ENCODE peak calls at places on chromosomes 6 and 20, in seven cellular contexts. One of them, this sample, is unnamed.

GRCh38 chr6:28767691-28768090 is 156.1 kb downstream of the TRIM27 start:
- DNase-seq in endothelial cell: no peak
- DNase-seq in activated B cell treated with CpG ODN at 0.5 μM for 24 hours: no peak
- DNase-seq in D721Med: no peak
- DNase-seq in choroid plexus epithelial cell: no peak
- DNase-seq in HFF-Myc: no peak
- DNase-seq in PC-3: no peak
- DNase-seq in this sample: no peak

GRCh38 chr6:78523622-78524021 is 343.7 kb upstream of the IRAK1BP1 start:
- DNase-seq in endothelial cell: no peak
- DNase-seq in activated B cell treated with CpG ODN at 0.5 μM for 24 hours: no peak
- DNase-seq in D721Med: no peak
- DNase-seq in choroid plexus epithelial cell: no peak
- DNase-seq in HFF-Myc: no peak
- DNase-seq in PC-3: peak
- DNase-seq in this sample: no peak

GRCh38 chr20:44733341-44734069 is 12.2 kb upstream of the KCNK15 start:
- DNase-seq in endothelial cell: peak
- DNase-seq in activated B cell treated with CpG ODN at 0.5 μM for 24 hours: peak
- DNase-seq in D721Med: no peak
- DNase-seq in choroid plexus epithelial cell: peak
- DNase-seq in HFF-Myc: no peak
- DNase-seq in PC-3: peak
- DNase-seq in this sample: peak

GRCh38 chr20:8385247-8385646 is 253.2 kb downstream of the PLCB1 start:
- DNase-seq in endothelial cell: no peak
- DNase-seq in activated B cell treated with CpG ODN at 0.5 μM for 24 hours: no peak
- DNase-seq in D721Med: no peak
- DNase-seq in choroid plexus epithelial cell: peak
- DNase-seq in HFF-Myc: no peak
- DNase-seq in PC-3: no peak
- DNase-seq in this sample: no peak

GRCh38 chr6:29705389-29706231 is 17.6 kb upstream of the HLA-F start:
- DNase-seq in endothelial cell: peak
- DNase-seq in activated B cell treated with CpG ODN at 0.5 μM for 24 hours: no peak
- DNase-seq in D721Med: no peak
- DNase-seq in choroid plexus epithelial cell: peak
- DNase-seq in HFF-Myc: no peak
- DNase-seq in PC-3: peak
- DNase-seq in this sample: no peak

GRCh38 chr6:161029195-161029809 is 37.7 kb downstream of the MAP3K4 start:
- DNase-seq in endothelial cell: no peak
- DNase-seq in activated B cell treated with CpG ODN at 0.5 μM for 24 hours: no peak
- DNase-seq in D721Med: no peak
- DNase-seq in choroid plexus epithelial cell: peak
- DNase-seq in HFF-Myc: peak
- DNase-seq in PC-3: no peak
- DNase-seq in this sample: no peak

GRCh38 chr20:47453167-47453782 is 48.4 kb upstream of the NCOA3 start:
- DNase-seq in endothelial cell: no peak
- DNase-seq in activated B cell treated with CpG ODN at 0.5 μM for 24 hours: no peak
- DNase-seq in D721Med: no peak
- DNase-seq in choroid plexus epithelial cell: peak
- DNase-seq in HFF-Myc: peak
- DNase-seq in PC-3: peak
- DNase-seq in this sample: no peak

GRCh38 chr6:35694462-35694861 is 5.7 kb upstream of the FKBP5 start:
- DNase-seq in endothelial cell: no peak
- DNase-seq in activated B cell treated with CpG ODN at 0.5 μM for 24 hours: no peak
- DNase-seq in D721Med: no peak
- DNase-seq in choroid plexus epithelial cell: peak
- DNase-seq in HFF-Myc: no peak
- DNase-seq in PC-3: peak
- DNase-seq in this sample: no peak

GRCh38 chr20:47642118-47642517 is 140.4 kb downstream of the NCOA3 start:
- DNase-seq in endothelial cell: no peak
- DNase-seq in activated B cell treated with CpG ODN at 0.5 μM for 24 hours: no peak
- DNase-seq in D721Med: no peak
- DNase-seq in choroid plexus epithelial cell: no peak
- DNase-seq in HFF-Myc: no peak
- DNase-seq in PC-3: no peak
- DNase-seq in this sample: no peak

GRCh38 chr20:3777726-3778629 is 3.3 kb downstream of the SPEF1 start:
- DNase-seq in endothelial cell: peak
- DNase-seq in activated B cell treated with CpG ODN at 0.5 μM for 24 hours: peak
- DNase-seq in D721Med: no peak
- DNase-seq in choroid plexus epithelial cell: peak
- DNase-seq in HFF-Myc: no peak
- DNase-seq in PC-3: peak
- DNase-seq in this sample: no peak

GRCh38 chr6:30882764-30883475 is 1.4 kb upstream of the DDR1 start:
- DNase-seq in endothelial cell: no peak
- DNase-seq in activated B cell treated with CpG ODN at 0.5 μM for 24 hours: peak
- DNase-seq in D721Med: no peak
- DNase-seq in choroid plexus epithelial cell: no peak
- DNase-seq in HFF-Myc: no peak
- DNase-seq in PC-3: peak
- DNase-seq in this sample: no peak

GRCh38 chr6:136791296-136792065 is 796 bp downstream of the MAP3K5 start:
- DNase-seq in endothelial cell: peak
- DNase-seq in activated B cell treated with CpG ODN at 0.5 μM for 24 hours: peak
- DNase-seq in D721Med: no peak
- DNase-seq in choroid plexus epithelial cell: peak
- DNase-seq in HFF-Myc: no peak
- DNase-seq in PC-3: peak
- DNase-seq in this sample: peak

GRCh38 chr6:136526196-136526930 is 23.9 kb downstream of the MAP7 start:
- DNase-seq in endothelial cell: peak
- DNase-seq in activated B cell treated with CpG ODN at 0.5 μM for 24 hours: no peak
- DNase-seq in D721Med: no peak
- DNase-seq in choroid plexus epithelial cell: peak
- DNase-seq in HFF-Myc: no peak
- DNase-seq in PC-3: no peak
- DNase-seq in this sample: no peak

GRCh38 chr20:33945391-33946079 is 48.2 kb upstream of the RALY start:
- DNase-seq in endothelial cell: no peak
- DNase-seq in activated B cell treated with CpG ODN at 0.5 μM for 24 hours: no peak
- DNase-seq in D721Med: no peak
- DNase-seq in choroid plexus epithelial cell: peak
- DNase-seq in HFF-Myc: no peak
- DNase-seq in PC-3: peak
- DNase-seq in this sample: no peak

GRCh38 chr20:49039854-49040253 is 6.3 kb upstream of the CSE1L start:
- DNase-seq in endothelial cell: no peak
- DNase-seq in activated B cell treated with CpG ODN at 0.5 μM for 24 hours: no peak
- DNase-seq in D721Med: no peak
- DNase-seq in choroid plexus epithelial cell: no peak
- DNase-seq in HFF-Myc: no peak
- DNase-seq in PC-3: no peak
- DNase-seq in this sample: no peak

GRCh38 chr6:108966855-108967755 is 118.9 kb downstream of the ARMC2 start:
- DNase-seq in endothelial cell: no peak
- DNase-seq in activated B cell treated with CpG ODN at 0.5 μM for 24 hours: no peak
- DNase-seq in D721Med: no peak
- DNase-seq in choroid plexus epithelial cell: peak
- DNase-seq in HFF-Myc: no peak
- DNase-seq in PC-3: peak
- DNase-seq in this sample: peak

GRCh38 chr20:4633780-4634179 is 87.9 kb upstream of the PRND start:
- DNase-seq in endothelial cell: no peak
- DNase-seq in activated B cell treated with CpG ODN at 0.5 μM for 24 hours: no peak
- DNase-seq in D721Med: no peak
- DNase-seq in choroid plexus epithelial cell: peak
- DNase-seq in HFF-Myc: peak
- DNase-seq in PC-3: peak
- DNase-seq in this sample: no peak

GRCh38 chr6:108710560-108710959 is 137.7 kb upstream of the ARMC2 start:
- DNase-seq in endothelial cell: no peak
- DNase-seq in activated B cell treated with CpG ODN at 0.5 μM for 24 hours: no peak
- DNase-seq in D721Med: no peak
- DNase-seq in choroid plexus epithelial cell: no peak
- DNase-seq in HFF-Myc: no peak
- DNase-seq in PC-3: no peak
- DNase-seq in this sample: no peak

GRCh38 chr6:34459899-34460593 is 5.8 kb upstream of the PACSIN1 start:
- DNase-seq in endothelial cell: peak
- DNase-seq in activated B cell treated with CpG ODN at 0.5 μM for 24 hours: no peak
- DNase-seq in D721Med: no peak
- DNase-seq in choroid plexus epithelial cell: peak
- DNase-seq in HFF-Myc: no peak
- DNase-seq in PC-3: peak
- DNase-seq in this sample: peak

GRCh38 chr6:46772038-46772437 is 21.2 kb upstream of the MEP1A start:
- DNase-seq in endothelial cell: no peak
- DNase-seq in activated B cell treated with CpG ODN at 0.5 μM for 24 hours: no peak
- DNase-seq in D721Med: no peak
- DNase-seq in choroid plexus epithelial cell: no peak
- DNase-seq in HFF-Myc: no peak
- DNase-seq in PC-3: no peak
- DNase-seq in this sample: no peak

GRCh38 chr20:59565768-59566461 is 38.4 kb upstream of the PHACTR3 start:
- DNase-seq in endothelial cell: no peak
- DNase-seq in activated B cell treated with CpG ODN at 0.5 μM for 24 hours: no peak
- DNase-seq in D721Med: no peak
- DNase-seq in choroid plexus epithelial cell: no peak
- DNase-seq in HFF-Myc: no peak
- DNase-seq in PC-3: no peak
- DNase-seq in this sample: no peak

GRCh38 chr6:158121335-158121734 is 46.7 kb downstream of the SERAC1 start:
- DNase-seq in endothelial cell: no peak
- DNase-seq in activated B cell treated with CpG ODN at 0.5 μM for 24 hours: no peak
- DNase-seq in D721Med: no peak
- DNase-seq in choroid plexus epithelial cell: no peak
- DNase-seq in HFF-Myc: no peak
- DNase-seq in PC-3: no peak
- DNase-seq in this sample: no peak

GRCh38 chr6:52595796-52596130 is 18.9 kb upstream of the TRAM2 start:
- DNase-seq in endothelial cell: no peak
- DNase-seq in activated B cell treated with CpG ODN at 0.5 μM for 24 hours: no peak
- DNase-seq in D721Med: no peak
- DNase-seq in choroid plexus epithelial cell: no peak
- DNase-seq in HFF-Myc: no peak
- DNase-seq in PC-3: no peak
- DNase-seq in this sample: no peak

GRCh38 chr6:170208171-170208601 is 82.7 kb downstream of the DLL1 start:
- DNase-seq in endothelial cell: peak
- DNase-seq in activated B cell treated with CpG ODN at 0.5 μM for 24 hours: no peak
- DNase-seq in D721Med: no peak
- DNase-seq in choroid plexus epithelial cell: no peak
- DNase-seq in HFF-Myc: no peak
- DNase-seq in PC-3: no peak
- DNase-seq in this sample: no peak

GRCh38 chr6:168111911-168112310 is 32.9 kb upstream of the FRMD1 start:
- DNase-seq in endothelial cell: no peak
- DNase-seq in activated B cell treated with CpG ODN at 0.5 μM for 24 hours: no peak
- DNase-seq in D721Med: no peak
- DNase-seq in choroid plexus epithelial cell: no peak
- DNase-seq in HFF-Myc: no peak
- DNase-seq in PC-3: no peak
- DNase-seq in this sample: no peak
- TF ChIP-seq CTCF in endothelial cell: no peak
- TF ChIP-seq CTCF in activated B cell treated with CpG ODN at 0.5 μM for 24 hours: no peak
- TF ChIP-seq CTCF in D721Med: no peak
- TF ChIP-seq CTCF in choroid plexus epithelial cell: no peak
- TF ChIP-seq CTCF in HFF-Myc: no peak
- TF ChIP-seq CTCF in PC-3: no peak
- TF ChIP-seq CTCF in this sample: no peak

GRCh38 chr6:64630901-64631300 is 995.3 kb downstream of the PHF3 start:
- DNase-seq in endothelial cell: no peak
- DNase-seq in activated B cell treated with CpG ODN at 0.5 μM for 24 hours: no peak
- DNase-seq in D721Med: no peak
- DNase-seq in choroid plexus epithelial cell: no peak
- DNase-seq in HFF-Myc: no peak
- DNase-seq in PC-3: no peak
- DNase-seq in this sample: no peak
- TF ChIP-seq CTCF in endothelial cell: no peak
- TF ChIP-seq CTCF in activated B cell treated with CpG ODN at 0.5 μM for 24 hours: no peak
- TF ChIP-seq CTCF in D721Med: no peak
- TF ChIP-seq CTCF in choroid plexus epithelial cell: no peak
- TF ChIP-seq CTCF in HFF-Myc: no peak
- TF ChIP-seq CTCF in PC-3: no peak
- TF ChIP-seq CTCF in this sample: no peak

DNA sequence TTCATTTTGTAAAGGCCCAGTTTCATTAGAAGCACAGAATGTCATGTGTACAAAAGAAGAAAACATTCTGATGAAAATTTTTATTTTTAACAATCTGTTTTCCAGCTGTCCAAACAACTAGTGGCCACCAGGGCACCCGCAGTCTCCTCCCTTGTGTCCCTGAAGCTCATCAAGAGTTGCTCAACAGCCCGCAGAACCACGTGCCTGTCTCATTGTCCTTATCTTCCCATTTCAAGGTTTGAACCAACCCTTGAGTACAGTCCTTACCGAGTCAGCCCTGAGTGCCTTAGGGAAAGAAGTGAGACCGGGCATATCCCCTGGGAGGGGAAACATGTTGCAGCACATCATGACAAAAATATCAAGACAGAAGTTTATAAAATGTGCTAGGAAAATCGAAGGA is 15.9 kb upstream of the ZNF133 start:
- DNase-seq in endothelial cell: no peak
- DNase-seq in activated B cell treated with CpG ODN at 0.5 μM for 24 hours: no peak
- DNase-seq in D721Med: no peak
- DNase-seq in choroid plexus epithelial cell: peak
- DNase-seq in HFF-Myc: peak
- DNase-seq in PC-3: peak
- DNase-seq in this sample: no peak
- TF ChIP-seq CTCF in endothelial cell: no peak
- TF ChIP-seq CTCF in activated B cell treated with CpG ODN at 0.5 μM for 24 hours: no peak
- TF ChIP-seq CTCF in D721Med: no peak
- TF ChIP-seq CTCF in choroid plexus epithelial cell: peak
- TF ChIP-seq CTCF in HFF-Myc: peak
- TF ChIP-seq CTCF in PC-3: peak
- TF ChIP-seq CTCF in this sample: no peak

GRCh38 chr20:19889011-19889953 is 127.9 kb upstream of the NAA20 start:
- DNase-seq in endothelial cell: peak
- DNase-seq in activated B cell treated with CpG ODN at 0.5 μM for 24 hours: no peak
- DNase-seq in D721Med: no peak
- DNase-seq in choroid plexus epithelial cell: peak
- DNase-seq in HFF-Myc: peak
- DNase-seq in PC-3: peak
- DNase-seq in this sample: no peak
- TF ChIP-seq CTCF in endothelial cell: no peak
- TF ChIP-seq CTCF in activated B cell treated with CpG ODN at 0.5 μM for 24 hours: no peak
- TF ChIP-seq CTCF in D721Med: no peak
- TF ChIP-seq CTCF in choroid plexus epithelial cell: no peak
- TF ChIP-seq CTCF in HFF-Myc: no peak
- TF ChIP-seq CTCF in PC-3: no peak
- TF ChIP-seq CTCF in this sample: no peak

DNA sequence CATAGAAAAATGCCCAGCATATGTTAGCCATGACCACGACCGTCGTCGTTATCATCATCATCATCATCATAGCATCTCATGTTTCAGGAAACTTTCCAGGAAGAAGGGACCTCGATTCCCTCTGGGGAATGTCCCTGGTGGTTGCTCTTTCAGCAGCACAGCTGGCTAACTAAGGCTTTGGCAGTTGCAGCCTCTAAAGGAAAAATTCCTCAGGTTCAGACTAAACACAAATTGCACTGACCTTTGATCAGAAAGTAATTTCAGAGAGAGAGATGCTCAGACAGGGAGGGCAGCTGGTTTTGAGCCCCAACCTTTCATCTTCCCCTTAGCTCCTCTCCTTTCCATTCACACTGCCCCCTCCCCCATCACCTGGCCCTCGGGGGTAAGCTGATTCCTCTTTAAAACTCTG is 5.6 kb upstream of the CFB start:
- DNase-seq in endothelial cell: no peak
- DNase-seq in activated B cell treated with CpG ODN at 0.5 μM for 24 hours: no peak
- DNase-seq in D721Med: no peak
- DNase-seq in choroid plexus epithelial cell: peak
- DNase-seq in HFF-Myc: peak
- DNase-seq in PC-3: peak
- DNase-seq in this sample: no peak
- TF ChIP-seq CTCF in endothelial cell: no peak
- TF ChIP-seq CTCF in activated B cell treated with CpG ODN at 0.5 μM for 24 hours: no peak
- TF ChIP-seq CTCF in D721Med: no peak
- TF ChIP-seq CTCF in choroid plexus epithelial cell: peak
- TF ChIP-seq CTCF in HFF-Myc: peak
- TF ChIP-seq CTCF in PC-3: no peak
- TF ChIP-seq CTCF in this sample: no peak

This sample was measured in natural killer cell.